ENCODE peak calls at places on chromosomes 1 and 21, in five cellular contexts. One of them, this sample, is unnamed.

GRCh38 chr1:231020816-231021215 is 19.2 kb downstream of the FAM89A start:
- DNase-seq in stimulated activated CD8-positive, alpha-beta memory T cell treated with anti-CD3 and anti-CD28 coated beads, Interleukin-2, amount 100 ng/mL, for 1 hour: no peak
- DNase-seq in 8988T: no peak
- DNase-seq in HEK293T: no peak
- DNase-seq in Right ventricle myocardium superior: no peak
- DNase-seq in this sample: no peak

GRCh38 chr1:23650344-23650990 is 41.1 kb upstream of the RPL11 start:
- DNase-seq in stimulated activated CD8-positive, alpha-beta memory T cell treated with anti-CD3 and anti-CD28 coated beads, Interleukin-2, amount 100 ng/mL, for 1 hour: no peak
- DNase-seq in 8988T: no peak
- DNase-seq in HEK293T: no peak
- DNase-seq in Right ventricle myocardium superior: peak
- DNase-seq in this sample: no peak

GRCh38 chr1:156931553-156931952 is 11.1 kb downstream of the LRRC71 start:
- DNase-seq in stimulated activated CD8-positive, alpha-beta memory T cell treated with anti-CD3 and anti-CD28 coated beads, Interleukin-2, amount 100 ng/mL, for 1 hour: no peak
- DNase-seq in 8988T: no peak
- DNase-seq in HEK293T: no peak
- DNase-seq in Right ventricle myocardium superior: no peak
- DNase-seq in this sample: no peak

GRCh38 chr1:90201467-90202358 is 206.8 kb downstream of the ZNF326 start:
- DNase-seq in stimulated activated CD8-positive, alpha-beta memory T cell treated with anti-CD3 and anti-CD28 coated beads, Interleukin-2, amount 100 ng/mL, for 1 hour: no peak
- DNase-seq in 8988T: no peak
- DNase-seq in HEK293T: no peak
- DNase-seq in Right ventricle myocardium superior: no peak
- DNase-seq in this sample: no peak

GRCh38 chr21:28111151-28111619 is 881.5 kb downstream of the LTN1 start:
- DNase-seq in stimulated activated CD8-positive, alpha-beta memory T cell treated with anti-CD3 and anti-CD28 coated beads, Interleukin-2, amount 100 ng/mL, for 1 hour: no peak
- DNase-seq in 8988T: no peak
- DNase-seq in HEK293T: no peak
- DNase-seq in Right ventricle myocardium superior: peak
- DNase-seq in this sample: no peak

GRCh38 chr1:66217021-66217420 is 316.9 kb upstream of the SGIP1 start:
- DNase-seq in stimulated activated CD8-positive, alpha-beta memory T cell treated with anti-CD3 and anti-CD28 coated beads, Interleukin-2, amount 100 ng/mL, for 1 hour: no peak
- DNase-seq in 8988T: no peak
- DNase-seq in HEK293T: no peak
- DNase-seq in Right ventricle myocardium superior: no peak
- DNase-seq in this sample: no peak

GRCh38 chr1:110003747-110004428 is 19.3 kb downstream of the AHCYL1 start:
- DNase-seq in stimulated activated CD8-positive, alpha-beta memory T cell treated with anti-CD3 and anti-CD28 coated beads, Interleukin-2, amount 100 ng/mL, for 1 hour: no peak
- DNase-seq in 8988T: no peak
- DNase-seq in HEK293T: peak
- DNase-seq in Right ventricle myocardium superior: peak
- DNase-seq in this sample: peak

GRCh38 chr21:35525443-35525842 is 476.3 kb upstream of the RUNX1 start:
- DNase-seq in stimulated activated CD8-positive, alpha-beta memory T cell treated with anti-CD3 and anti-CD28 coated beads, Interleukin-2, amount 100 ng/mL, for 1 hour: no peak
- DNase-seq in 8988T: no peak
- DNase-seq in HEK293T: no peak
- DNase-seq in Right ventricle myocardium superior: no peak
- DNase-seq in this sample: no peak

GRCh38 chr1:180310095-180310494 is 80.0 kb downstream of the LHX4 start:
- DNase-seq in stimulated activated CD8-positive, alpha-beta memory T cell treated with anti-CD3 and anti-CD28 coated beads, Interleukin-2, amount 100 ng/mL, for 1 hour: no peak
- DNase-seq in 8988T: no peak
- DNase-seq in HEK293T: no peak
- DNase-seq in Right ventricle myocardium superior: no peak
- DNase-seq in this sample: no peak

GRCh38 chr1:92792340-92792782 is 7.5 kb upstream of the EVI5 start:
- DNase-seq in stimulated activated CD8-positive, alpha-beta memory T cell treated with anti-CD3 and anti-CD28 coated beads, Interleukin-2, amount 100 ng/mL, for 1 hour: no peak
- DNase-seq in 8988T: no peak
- DNase-seq in HEK293T: no peak
- DNase-seq in Right ventricle myocardium superior: no peak
- DNase-seq in this sample: no peak

GRCh38 chr1:203086992-203087763 is 1.4 kb upstream of the MYOG start:
- DNase-seq in stimulated activated CD8-positive, alpha-beta memory T cell treated with anti-CD3 and anti-CD28 coated beads, Interleukin-2, amount 100 ng/mL, for 1 hour: no peak
- DNase-seq in 8988T: no peak
- DNase-seq in HEK293T: no peak
- DNase-seq in Right ventricle myocardium superior: no peak
- DNase-seq in this sample: no peak

GRCh38 chr1:54347955-54348699 is 58.1 kb downstream of the SSBP3 start:
- DNase-seq in stimulated activated CD8-positive, alpha-beta memory T cell treated with anti-CD3 and anti-CD28 coated beads, Interleukin-2, amount 100 ng/mL, for 1 hour: no peak
- DNase-seq in 8988T: no peak
- DNase-seq in HEK293T: no peak
- DNase-seq in Right ventricle myocardium superior: no peak
- DNase-seq in this sample: no peak

GRCh38 chr1:158055854-158056253 is 62.4 kb downstream of the KIRREL1 start:
- DNase-seq in stimulated activated CD8-positive, alpha-beta memory T cell treated with anti-CD3 and anti-CD28 coated beads, Interleukin-2, amount 100 ng/mL, for 1 hour: no peak
- DNase-seq in 8988T: no peak
- DNase-seq in HEK293T: no peak
- DNase-seq in Right ventricle myocardium superior: no peak
- DNase-seq in this sample: no peak